ENCODE peak calls at places on chromosomes 12 and 14, in five cellular contexts. J is IMR-90; Z is GM12891; M is foreskin melanocyte; A is stimulated activated CD8-positive, alpha-beta memory T cell treated with anti-CD3 and anti-CD28 coated beads, Interleukin-4, amount 100 ng/mL, for 24 hours. O is an unnamed sample.

GRCh38 chr12:123049398-123050250 is 69.1 kb downstream of the ARL6IP4 start:
- DNase-seq in M (no peak), A (no peak), Z (no peak), J (no peak), O (no peak)

GRCh38 chr14:100065161-100065871 is at the start of gene EVL:
- DNase-seq in A (peak), J (no peak), M (no peak), Z (no peak), O (peak)

GRCh38 chr14:79896009-79896408 is 315.3 kb downstream of the DIO2 start:
- DNase-seq in J (peak), Z (no peak), A (no peak), M (no peak), O (no peak)

GRCh38 chr14:85576161-85576560 is 46.2 kb downstream of the FLRT2 start:
- DNase-seq in M (no peak), J (peak), A (no peak), Z (no peak), O (no peak)

GRCh38 chr14:54803926-54804719 is 98.5 kb downstream of the GCH1 start:
- DNase-seq in M (no peak), J (no peak), Z (no peak), A (no peak), O (no peak)

GRCh38 chr12:69007166-69007857 is 74.3 kb upstream of the CPM start:
- DNase-seq in Z (no peak), J (peak), A (no peak), M (no peak), O (no peak)

GRCh38 chr12:3427956-3428355 is 63.0 kb upstream of the PRMT8 start:
- DNase-seq in Z (no peak), J (no peak), M (no peak), A (no peak), O (no peak)

GRCh38 chr12:53254816-53255545 is 13.1 kb upstream of the ESPL1 start:
- DNase-seq in J (no peak), A (no peak), Z (no peak), M (no peak), O (no peak)

GRCh38 chr14:41606249-41607118 is at the start of gene LRFN5:
- DNase-seq in J (peak), A (no peak), Z (no peak), M (no peak), O (no peak)

O was measured in activated CD4-positive, CD25-positive, alpha-beta regulatory T cell treated with anti-CD3 and anti-CD28 coated beads, Interleukin-2, amount 50 U/mL, for 72 hours.